ENCODE peak calls at places on chromosomes 2 and 18, in eight cellular contexts. U is cardiac fibroblast, I is fibroblast of the aortic adventitia, J is heart left ventricle, W is AG04450, A is choroid plexus epithelial cell, S is neural progenitor cell, Q is left lung. K is an unnamed sample.
A peak's percentile ranks its signal among the peaks of the same experiment; 100 is the strongest.

GRCh38 chr2:189874571-189875320 is 90.5 kb downstream of the PMS1 start:
- DNase-seq in Q (no peak), I (no peak), S (no peak), A (peak; percentile 27), U (no peak), W (no peak), J (no peak), K (no peak)

GRCh38 chr2:112482309-112483046 is 522 bp downstream of the TTL start:
- DNase-seq in U (peak; percentile 48), S (peak; percentile 61), J (peak; percentile 68), A (peak; percentile 47), Q (peak; percentile 40), W (no peak), I (peak; percentile 41), K (no peak)

GRCh38 chr2:12948963-12949353 is 232.2 kb downstream of the TRIB2 start:
- DNase-seq in W (no peak), J (no peak), S (no peak), I (no peak), A (no peak), U (no peak), Q (no peak), K (no peak)

GRCh38 chr2:43459455-43459854 is 136.4 kb downstream of the THADA start:
- DNase-seq in Q (no peak), I (peak; percentile 64), S (no peak), U (peak; percentile 91), J (no peak), W (no peak), A (peak; percentile 70), K (no peak)

GRCh38 chr2:65607906-65608305 is 175.5 kb upstream of the SPRED2 start:
- DNase-seq in J (no peak), S (peak; percentile 47), A (no peak), I (no peak), U (no peak), Q (no peak), W (no peak), K (no peak)

GRCh38 chr18:54983041-54983686 is 23.9 kb upstream of the CCDC68 start:
- DNase-seq in Q (no peak), U (peak; percentile 89), J (no peak), A (peak; percentile 91), W (peak; percentile 37), S (peak; percentile 68), I (peak; percentile 88), K (peak; percentile 53)

GRCh38 chr2:155701721-155702120 is 630.8 kb downstream of the NR4A2 start:
- DNase-seq in U (no peak), S (no peak), J (no peak), A (no peak), Q (no peak), W (no peak), I (no peak), K (no peak)

GRCh38 chr18:28115149-28115550 is 61.8 kb downstream of the CDH2 start:
- DNase-seq in W (peak; percentile 52), U (peak; percentile 84), S (no peak), I (peak; percentile 80), Q (no peak), A (peak; percentile 72), J (no peak), K (peak; percentile 86)

GRCh38 chr18:41744664-41745063 is 210.4 kb upstream of the PIK3C3 start:
- DNase-seq in U (no peak), I (no peak), S (peak; percentile 60), A (no peak), J (no peak), Q (no peak), W (no peak), K (no peak)

GRCh38 chr18:53441761-53442414 is 782.6 kb downstream of the MBD2 start:
- DNase-seq in A (no peak), S (no peak), W (no peak), Q (no peak), U (no peak), J (no peak), I (no peak), K (no peak)

GRCh38 chr2:120519469-120519868 is 173.5 kb downstream of the INHBB start:
- DNase-seq in I (no peak), W (no peak), A (no peak), U (no peak), Q (no peak), J (no peak), S (no peak), K (no peak)

GRCh38 chr2:120520454-120520853 is 174.5 kb downstream of the INHBB start:
- DNase-seq in I (no peak), Q (no peak), U (no peak), A (no peak), W (no peak), J (no peak), S (no peak), K (no peak)

GRCh38 chr2:120522151-120522751 is 176.3 kb downstream of the INHBB start:
- DNase-seq in J (peak; percentile 58), Q (no peak), S (peak; percentile 60), A (peak; percentile 46), U (peak; percentile 49), W (no peak), I (peak; percentile 41), K (no peak)

GRCh38 chr2:120518819-120519218 is 172.9 kb downstream of the INHBB start:
- DNase-seq in A (no peak), W (no peak), U (no peak), I (no peak), Q (no peak), J (no peak), S (no peak), K (no peak)

DNA sequence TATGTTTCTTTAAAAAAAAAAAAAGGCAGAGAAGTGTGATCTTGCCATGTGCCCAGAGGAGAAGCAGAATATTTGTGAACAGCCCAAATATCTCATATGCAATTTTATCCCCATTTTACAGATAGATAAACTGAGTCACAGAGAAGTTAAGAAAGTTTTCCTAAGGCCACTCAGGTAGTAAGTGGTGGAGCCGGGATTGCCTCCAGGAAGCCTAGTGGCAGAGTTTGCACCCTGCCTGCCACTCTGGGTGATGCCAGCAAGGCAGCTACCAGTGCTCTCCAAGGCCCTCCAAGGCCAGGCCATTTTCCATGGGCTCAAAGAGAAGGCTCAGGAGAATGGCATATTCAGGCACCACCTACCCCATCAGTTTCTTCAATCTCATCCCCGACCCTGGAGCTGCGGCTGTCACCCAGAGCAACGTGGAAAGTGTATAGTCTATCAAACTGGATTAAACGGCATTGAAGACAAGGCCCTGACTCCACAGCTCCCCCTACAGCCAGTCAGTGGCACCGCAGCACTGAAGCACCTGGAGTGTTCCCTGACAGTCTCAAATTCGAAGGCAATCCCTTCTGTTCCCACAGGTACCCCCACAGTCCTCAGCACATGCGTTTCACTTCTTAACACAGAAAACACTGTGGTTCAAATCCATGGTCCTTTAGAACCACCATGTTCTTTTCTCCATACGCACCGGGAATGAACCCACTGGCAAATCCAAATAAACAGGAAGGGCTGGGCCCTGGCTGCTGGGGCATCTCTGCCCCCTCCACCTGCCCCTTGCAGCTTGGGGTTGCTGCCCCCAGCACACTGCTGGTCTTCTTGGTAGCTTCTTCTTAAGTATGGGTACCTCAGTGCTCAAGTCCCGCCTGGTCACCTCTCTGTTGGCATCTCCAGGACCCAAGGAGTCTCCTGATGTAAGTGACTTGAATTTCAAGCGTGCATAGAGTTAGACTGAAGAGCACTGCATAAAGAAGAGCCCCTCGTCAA is 175.3 kb downstream of the INHBB start:
- DNase-seq in Q (no peak), I (peak; percentile 44), W (no peak), J (no peak), U (peak; percentile 55), S (peak; percentile 60), A (peak; percentile 59), K (no peak)
- TF ChIP-seq CTCF in Q (peak; percentile 74), I (peak; percentile 97), W (peak; percentile 93), J (peak; percentile 75), U (peak; percentile 98), S (peak; percentile 83), A (peak; percentile 95), K (peak; percentile 93)

DNA sequence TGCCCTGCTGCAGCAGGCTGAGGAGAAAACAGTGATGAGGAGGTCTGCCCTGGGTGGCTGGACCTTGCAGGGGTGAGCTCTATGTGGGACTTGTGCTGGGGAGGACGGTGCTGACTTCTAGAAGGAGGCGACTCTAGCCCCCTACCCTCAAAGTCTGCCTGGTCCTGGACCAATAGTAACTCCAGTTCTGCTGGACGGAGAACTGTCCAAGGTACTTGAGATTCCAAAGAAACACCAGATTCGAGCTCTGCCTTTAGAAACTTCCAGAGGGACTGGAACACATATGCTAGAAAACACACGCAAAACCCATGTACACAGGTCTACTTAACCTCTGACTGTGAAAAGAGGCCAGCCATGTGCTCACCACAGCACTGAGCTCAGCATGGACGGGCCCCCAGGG is 260.6 kb downstream of the TWIST2 start:
- DNase-seq in U (no peak), S (peak; percentile 34), Q (no peak), A (peak; percentile 14), W (no peak), I (no peak), J (no peak), K (no peak)
- H3K4me3 ChIP-seq in U (no peak overlapping the region), S (no peak overlapping the region), Q (no peak overlapping the region), A (no peak overlapping the region), W (no peak overlapping the region), I (no peak overlapping the region), J (no peak overlapping the region), K (no peak overlapping the region)

GRCh38 chr2:35871672-35872071 is 483.9 kb upstream of the CRIM1 start:
- DNase-seq in W (no peak), Q (no peak), I (no peak), J (no peak), A (no peak), U (no peak), S (no peak), K (no peak)
- TF ChIP-seq CTCF in W (peak; percentile 3), Q (no peak), I (no peak), J (no peak), A (peak; percentile 12), U (no peak), S (peak; percentile 34), K (peak; percentile 8)

GRCh38 chr2:158192515-158193234 is 91.0 kb downstream of the UPP2 start:
- DNase-seq in S (no peak), Q (no peak), W (no peak), I (no peak), U (no peak), A (no peak), J (no peak), K (no peak)

GRCh38 chr2:158191569-158191968 is 89.9 kb downstream of the UPP2 start:
- DNase-seq in Q (no peak), A (peak; percentile 55), W (no peak), J (no peak), U (no peak), I (peak; percentile 6), S (no peak), K (no peak)

GRCh38 chr2:158189526-158189925 is 87.8 kb downstream of the UPP2 start:
- DNase-seq in I (no peak), J (no peak), S (no peak), A (no peak), Q (no peak), U (no peak), W (no peak), K (no peak)

GRCh38 chr2:158194229-158194628 is 92.6 kb downstream of the UPP2 start:
- DNase-seq in I (no peak), Q (no peak), J (no peak), A (no peak), S (no peak), W (no peak), U (no peak), K (no peak)

DNA sequence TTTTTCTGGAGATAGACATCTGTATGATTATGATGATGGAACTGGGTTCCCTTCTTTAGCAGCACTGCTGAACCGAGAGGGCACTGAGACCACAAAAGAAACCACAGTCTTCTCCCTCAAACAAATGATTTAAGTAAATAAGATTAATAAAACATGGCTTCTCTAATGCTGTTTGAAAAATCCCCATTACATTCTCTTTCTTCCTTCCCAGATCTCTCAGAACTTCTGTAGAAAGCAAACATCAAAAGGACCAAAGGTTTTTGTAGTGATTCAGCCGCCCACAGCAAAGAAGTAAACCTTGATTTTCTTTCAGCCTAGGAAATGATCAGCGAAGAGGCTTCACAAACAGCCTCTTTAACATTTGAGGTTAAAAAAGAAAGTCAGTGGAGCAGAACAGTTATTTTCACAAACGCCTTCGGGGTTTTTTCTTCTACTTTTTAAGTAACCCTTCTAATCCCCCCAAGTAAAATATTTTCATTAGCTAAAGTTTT is 89.4 kb downstream of the UPP2 start:
- DNase-seq in W (no peak), I (no peak), S (peak; percentile 23), Q (no peak), A (peak; percentile 42), U (peak; percentile 3), J (no peak), K (no peak)
- H3K4me3 ChIP-seq in W (no peak overlapping the region), I (no peak overlapping the region), S (no peak overlapping the region), Q (no peak overlapping the region), A (peak overlapping the region; percentile 0), U (no peak overlapping the region), J (no peak overlapping the region), K (peak overlapping the region; percentile 20)